ENCODE peak calls at places on chromosomes 1 and 21, in ten cellular contexts. G is transverse colon, Q is H1, P is K562, V is stomach, C is esophagus muscularis mucosa, J is SK-N-SH, M is GM12878, E is upper lobe of left lung, S is sigmoid colon. I is an unnamed sample.

GRCh38 chr21:34885636-34886553 is 163.2 kb downstream of the RUNX1 start:
- DNase-seq in G (peak), Q (peak), P (peak), V (no peak), C (peak), J (no peak), M (no peak), E (peak), S (no peak), I (no peak)

GRCh38 chr1:183166439-183166838 is 19.6 kb upstream of the LAMC2 start:
- DNase-seq in G (no peak), Q (no peak), P (no peak), V (no peak), C (no peak), J (no peak), M (no peak), E (no peak), S (no peak), I (no peak)

GRCh38 chr21:28768753-28769152 is 223.9 kb downstream of the LTN1 start:
- DNase-seq in G (no peak), Q (no peak), P (no peak), V (no peak), C (no peak), J (no peak), M (no peak), E (no peak), S (no peak), I (no peak)

GRCh38 chr21:45545691-45546531 is 3.7 kb upstream of the SLC19A1 start:
- DNase-seq in G (no peak), Q (peak), P (no peak), V (peak), C (no peak), J (peak), M (no peak), E (no peak), S (no peak), I (peak)

GRCh38 chr1:55129194-55129728 is 85.9 kb downstream of the USP24 start:
- DNase-seq in G (no peak), Q (no peak), P (no peak), V (no peak), C (no peak), J (no peak), M (no peak), E (no peak), S (no peak), I (no peak)

GRCh38 chr1:239308701-239309333 is 77.6 kb upstream of the CHRM3 start:
- DNase-seq in G (peak), Q (peak), P (peak), V (peak), C (no peak), J (peak), M (no peak), E (no peak), S (no peak), I (no peak)

GRCh38 chr1:83954301-83954823 is 44.6 kb downstream of the TTLL7 start:
- DNase-seq in G (no peak), Q (no peak), P (no peak), V (no peak), C (no peak), J (no peak), M (no peak), E (no peak), S (no peak), I (no peak)

GRCh38 chr1:67795179-67795916 is 37.9 kb downstream of the GNG12 start:
- DNase-seq in G (no peak), Q (no peak), P (no peak), V (no peak), C (peak), J (no peak), M (no peak), E (no peak), S (no peak), I (no peak)

GRCh38 chr1:1204998-1205768 is 1.2 kb downstream of the TNFRSF18 start:
- DNase-seq in G (peak), Q (no peak), P (no peak), V (no peak), C (no peak), J (peak), M (no peak), E (peak), S (no peak), I (no peak)

GRCh38 chr1:111402083-111402482 is 25.5 kb downstream of the OVGP1 start:
- DNase-seq in G (no peak), Q (no peak), P (no peak), V (no peak), C (peak), J (no peak), M (no peak), E (no peak), S (no peak), I (no peak)

GRCh38 chr21:39083377-39084008 is 99.8 kb downstream of the PSMG1 start:
- DNase-seq in G (peak), Q (no peak), P (no peak), V (peak), C (no peak), J (no peak), M (no peak), E (no peak), S (no peak), I (no peak)

GRCh38 chr1:7664893-7665250 is 106.2 kb upstream of the VAMP3 start:
- DNase-seq in G (no peak), Q (no peak), P (no peak), V (no peak), C (no peak), J (no peak), M (no peak), E (peak), S (no peak), I (no peak)

GRCh38 chr1:48236716-48237470 is 14.4 kb downstream of the SLC5A9 start:
- DNase-seq in G (no peak), Q (peak), P (peak), V (no peak), C (no peak), J (peak), M (no peak), E (no peak), S (no peak), I (peak)

GRCh38 chr1:114345930-114346479 is 165.0 kb downstream of the TRIM33 start:
- DNase-seq in G (no peak), Q (peak), P (no peak), V (no peak), C (peak), J (peak), M (no peak), E (peak), S (peak), I (no peak)

GRCh38 chr1:163171826-163172225 is 30.9 kb downstream of the RGS5 start:
- DNase-seq in G (no peak), Q (no peak), P (no peak), V (no peak), C (no peak), J (no peak), M (no peak), E (no peak), S (no peak), I (no peak)

GRCh38 chr1:167984886-167985489 is 48.1 kb upstream of the MPC2 start:
- DNase-seq in G (no peak), Q (no peak), P (peak), V (no peak), C (no peak), J (no peak), M (no peak), E (no peak), S (no peak), I (no peak)

GRCh38 chr1:208850441-208850840 is 606.3 kb upstream of the PLXNA2 start:
- DNase-seq in G (no peak), Q (no peak), P (no peak), V (no peak), C (no peak), J (no peak), M (no peak), E (no peak), S (no peak), I (no peak)

GRCh38 chr1:192747305-192747704 is 61.5 kb upstream of the RGS2 start:
- DNase-seq in G (no peak), Q (no peak), P (no peak), V (no peak), C (no peak), J (no peak), M (no peak), E (no peak), S (no peak), I (no peak)

GRCh38 chr1:8047112-8047511 is 21.0 kb upstream of the ERRFI1 start:
- DNase-seq in G (no peak), Q (no peak), P (no peak), V (no peak), C (no peak), J (no peak), M (no peak), E (no peak), S (no peak), I (no peak)

GRCh38 chr1:151981178-151981525 is 12.5 kb downstream of the S100A10 start:
- DNase-seq in G (no peak), Q (no peak), P (no peak), V (no peak), C (no peak), J (no peak), M (no peak), E (no peak), S (no peak), I (no peak)

GRCh38 chr1:33346921-33347649 is 26.2 kb upstream of the A3GALT2 start:
- DNase-seq in G (peak), Q (no peak), P (peak), V (peak), C (no peak), J (no peak), M (no peak), E (no peak), S (peak), I (no peak)

GRCh38 chr1:212467843-212468482 is 35.2 kb downstream of the NENF start:
- DNase-seq in G (no peak), Q (no peak), P (peak), V (no peak), C (no peak), J (no peak), M (no peak), E (no peak), S (no peak), I (no peak)

GRCh38 chr1:64956241-64956640 is 10.1 kb downstream of the JAK1 start:
- DNase-seq in G (no peak), Q (no peak), P (peak), V (no peak), C (no peak), J (no peak), M (no peak), E (no peak), S (no peak), I (no peak)

GRCh38 chr21:44758781-44759627 is 42.6 kb downstream of the UBE2G2 start:
- DNase-seq in G (no peak), Q (no peak), P (no peak), V (peak), C (no peak), J (no peak), M (no peak), E (peak), S (no peak), I (peak)

GRCh38 chr1:206693029-206693428 is 8.3 kb downstream of the MAPKAPK2 start:
- DNase-seq in G (peak), Q (no peak), P (peak), V (peak), C (no peak), J (no peak), M (no peak), E (no peak), S (peak), I (no peak)

GRCh38 chr1:42529724-42530161 is 66.7 kb downstream of the CCDC30 start:
- DNase-seq in G (peak), Q (no peak), P (no peak), V (no peak), C (no peak), J (no peak), M (no peak), E (no peak), S (no peak), I (no peak)

GRCh38 chr1:17539526-17540254 is at the start of gene ARHGEF10L:
- DNase-seq in G (no peak), Q (no peak), P (no peak), V (no peak), C (no peak), J (peak), M (no peak), E (peak), S (no peak), I (no peak)

GRCh38 chr21:29114765-29115164 is 15.7 kb upstream of the MAP3K7CL start:
- DNase-seq in G (no peak), Q (no peak), P (no peak), V (no peak), C (no peak), J (no peak), M (no peak), E (no peak), S (no peak), I (no peak)

GRCh38 chr1:152359906-152360305 is at the start of gene FLG2:
- DNase-seq in G (no peak), Q (no peak), P (no peak), V (no peak), C (no peak), J (no peak), M (no peak), E (no peak), S (no peak), I (no peak)

GRCh38 chr1:176803042-176803441 is 340.1 kb downstream of the PAPPA2 start:
- DNase-seq in G (no peak), Q (no peak), P (no peak), V (no peak), C (no peak), J (no peak), M (no peak), E (no peak), S (no peak), I (no peak)

GRCh38 chr1:15523922-15524282 is at the start of gene CASP9:
- DNase-seq in G (no peak), Q (no peak), P (no peak), V (no peak), C (no peak), J (no peak), M (no peak), E (no peak), S (no peak), I (no peak)

DNA sequence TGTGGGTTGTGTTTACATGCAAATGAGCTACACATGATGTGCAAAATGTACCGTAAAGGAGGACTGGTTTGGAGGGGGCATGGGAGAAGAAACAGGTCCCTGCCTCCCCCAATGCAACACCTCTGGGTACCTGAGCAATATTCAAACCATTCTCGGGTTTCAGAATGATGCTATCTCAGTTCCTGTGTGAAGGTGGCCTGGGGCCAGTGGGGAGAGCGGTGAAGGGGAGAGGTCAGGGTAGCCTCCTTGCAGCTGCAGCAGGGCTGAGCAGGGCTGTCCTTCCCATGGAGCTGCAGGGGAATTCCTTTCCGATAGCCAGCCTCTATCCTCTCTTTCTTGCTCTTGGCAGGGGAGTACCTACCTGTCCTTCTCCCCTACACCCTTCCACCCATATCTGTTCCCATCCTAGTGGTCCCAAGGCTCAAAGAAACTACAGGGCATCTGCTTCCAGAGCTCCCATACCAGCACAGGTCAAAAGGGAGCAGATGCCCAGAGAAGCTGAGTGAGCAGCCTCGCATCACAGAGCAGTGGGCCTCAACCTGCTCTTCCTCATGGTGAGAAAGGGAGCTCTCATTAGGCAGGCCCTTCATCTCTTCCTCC is 11.9 kb downstream of the MEF2D start:
- DNase-seq in G (peak), Q (no peak), P (no peak), V (no peak), C (no peak), J (no peak), M (no peak), E (no peak), S (no peak), I (no peak)
- TF ChIP-seq POLR2AphosphoS5 in G (peak), Q (no peak), P (no peak), V (no peak), C (no peak), J (no peak), M (peak), E (no peak), S (no peak), I (no peak)

GRCh38 chr1:243230914-243231313 is 24.2 kb downstream of the CEP170 start:
- DNase-seq in G (no peak), Q (no peak), P (peak), V (no peak), C (no peak), J (peak), M (no peak), E (no peak), S (no peak), I (no peak)
- TF ChIP-seq EP300 in G (no peak), Q (no peak), P (no peak), V (no peak), C (no peak), J (no peak), M (no peak), E (no peak), S (no peak), I (no peak)

GRCh38 chr1:35187816-35188342 is 5.1 kb downstream of the SFPQ start:
- DNase-seq in G (no peak), Q (no peak), P (no peak), V (no peak), C (no peak), J (no peak), M (no peak), E (no peak), S (no peak), I (no peak)

GRCh38 chr1:35181790-35182455 is 11.0 kb downstream of the SFPQ start:
- DNase-seq in G (no peak), Q (no peak), P (no peak), V (no peak), C (no peak), J (no peak), M (no peak), E (no peak), S (no peak), I (no peak)

GRCh38 chr1:35185200-35185599 is 7.7 kb downstream of the SFPQ start:
- DNase-seq in G (no peak), Q (no peak), P (no peak), V (no peak), C (no peak), J (no peak), M (no peak), E (no peak), S (no peak), I (no peak)

GRCh38 chr1:35186239-35186638 is 6.7 kb downstream of the SFPQ start:
- DNase-seq in G (no peak), Q (no peak), P (no peak), V (no peak), C (no peak), J (no peak), M (no peak), E (no peak), S (no peak), I (no peak)

GRCh38 chr1:35184495-35185199 is 8.3 kb downstream of the SFPQ start:
- DNase-seq in G (no peak), Q (no peak), P (no peak), V (no peak), C (no peak), J (no peak), M (no peak), E (no peak), S (no peak), I (no peak)
- TF ChIP-seq POLR2AphosphoS5 in G (no peak), Q (peak), P (peak), V (no peak), C (no peak), J (no peak), M (peak), E (no peak), S (no peak), I (no peak)

GRCh38 chr1:25694167-25694566 is 77.6 kb downstream of the MAN1C1 start:
- DNase-seq in G (peak), Q (no peak), P (no peak), V (no peak), C (no peak), J (no peak), M (no peak), E (no peak), S (peak), I (no peak)

GRCh38 chr1:25695991-25696330 is 79.4 kb downstream of the MAN1C1 start:
- DNase-seq in G (no peak), Q (no peak), P (no peak), V (no peak), C (no peak), J (no peak), M (no peak), E (no peak), S (peak), I (no peak)

GRCh38 chr1:25694591-25695007 is 78.0 kb downstream of the MAN1C1 start:
- DNase-seq in G (no peak), Q (no peak), P (no peak), V (no peak), C (no peak), J (no peak), M (no peak), E (no peak), S (peak), I (no peak)

GRCh38 chr1:25697426-25698220 is 81.0 kb downstream of the MAN1C1 start:
- DNase-seq in G (no peak), Q (no peak), P (no peak), V (no peak), C (no peak), J (no peak), M (no peak), E (no peak), S (no peak), I (peak)

DNA sequence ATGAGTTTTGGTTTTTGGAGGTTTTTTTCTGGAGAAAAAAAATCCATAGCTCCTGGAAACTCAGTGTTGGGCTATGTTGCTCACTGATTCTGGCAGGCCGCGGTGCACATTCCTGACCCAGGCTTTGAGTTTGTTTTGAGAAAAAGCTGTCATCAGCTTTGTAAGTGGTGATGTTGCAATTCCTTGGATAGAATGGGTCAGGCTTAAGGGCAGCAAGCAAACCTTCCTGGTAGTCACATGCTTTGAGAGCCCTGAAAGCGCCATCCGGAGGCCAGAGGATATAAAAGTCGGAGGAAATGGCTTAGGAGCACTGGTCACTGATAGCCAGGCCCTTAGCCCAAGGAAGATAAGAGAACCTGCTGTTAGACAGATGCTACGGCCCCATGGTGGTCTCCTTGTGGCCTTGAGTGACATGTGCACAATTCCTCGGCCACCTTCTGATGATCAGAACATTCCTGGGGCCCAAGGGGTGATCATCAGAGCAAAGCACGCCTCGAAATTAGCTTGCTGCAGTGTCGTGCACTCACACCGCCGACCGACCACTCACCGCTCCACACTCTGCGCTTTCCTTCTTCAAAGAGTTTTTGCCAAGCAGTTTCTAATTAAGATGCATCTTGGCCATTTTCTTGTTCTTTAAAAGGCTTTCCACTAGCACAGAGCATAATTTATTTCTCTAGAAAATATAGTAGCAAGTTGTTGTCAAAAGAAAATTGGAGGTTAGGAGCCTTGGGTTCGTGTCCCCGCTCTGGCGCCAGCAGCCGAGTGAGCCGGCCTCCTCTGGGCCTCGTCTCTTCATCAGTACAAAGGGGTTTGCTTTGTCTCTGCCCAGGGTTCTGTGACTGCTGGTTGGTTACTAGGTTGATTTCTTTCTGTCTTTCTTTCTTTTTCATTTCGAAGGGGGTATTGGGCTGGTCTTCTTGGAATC is 78.7 kb downstream of the MAN1C1 start:
- DNase-seq in G (peak), Q (no peak), P (peak), V (peak), C (peak), J (no peak), M (no peak), E (peak), S (peak), I (peak)
- TF ChIP-seq EP300 in G (peak), Q (no peak), P (peak), V (peak), C (peak), J (no peak), M (no peak), E (no peak), S (no peak), I (no peak)

DNA sequence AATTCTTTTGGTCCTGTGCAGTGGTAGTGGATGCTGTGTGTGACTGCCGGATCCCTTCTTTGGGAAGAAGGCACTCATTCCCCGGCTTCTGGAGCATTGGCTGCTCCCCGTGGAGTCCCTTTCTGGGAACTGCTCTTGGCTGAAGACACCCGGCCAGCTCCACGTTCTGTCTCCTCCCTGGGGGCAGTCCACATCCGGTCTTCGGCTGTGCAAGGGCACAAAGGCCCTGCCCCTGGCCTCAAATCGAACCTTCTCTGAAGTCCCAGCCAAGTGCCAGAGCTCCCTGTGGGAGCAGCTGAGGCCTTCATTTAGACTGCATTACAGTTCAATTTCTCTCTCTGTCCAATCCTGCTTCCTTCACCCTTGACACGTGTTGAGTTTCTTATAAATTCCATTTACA is 132.8 kb upstream of the POU3F1 start:
- DNase-seq in G (no peak), Q (no peak), P (no peak), V (no peak), C (no peak), J (no peak), M (no peak), E (no peak), S (no peak), I (no peak)
- TF ChIP-seq POLR2AphosphoS5 in G (no peak), Q (no peak), P (no peak), V (no peak), C (no peak), J (no peak), M (no peak), E (no peak), S (no peak), I (no peak)